ENCODE peak calls at places on chromosome 20, in six cellular contexts. L is keratinocyte, F is fibroblast of lung, B is colonic mucosa, D is tibial nerve, E is K562. S is an unnamed sample.

GRCh38 chr20:41058007-41058673 is 29.5 kb downstream of the TOP1 start:
- DNase-seq in L (no peak), F (peak; percentile 58), E (no peak), B (no peak), D (no peak), S (peak; percentile 79)

GRCh38 chr20:21808863-21809664 is 103.6 kb downstream of the PAX1 start:
- DNase-seq in D (peak; percentile 32), B (peak; percentile 41), F (no peak), E (peak; percentile 71), L (no peak), S (peak; percentile 60)

GRCh38 chr20:11271319-11271718 is 597.5 kb upstream of the JAG1 start:
- DNase-seq in F (no peak), D (no peak), E (no peak), L (no peak), B (no peak), S (no peak)

GRCh38 chr20:32441638-32442037 is 83.5 kb downstream of the ASXL1 start:
- DNase-seq in D (no peak), E (no peak), F (no peak), B (no peak), L (no peak), S (no peak)

GRCh38 chr20:62321521-62321948 is 18.7 kb downstream of the ADRM1 start:
- DNase-seq in B (peak; percentile 29), L (no peak), E (peak; percentile 92), D (no peak), F (peak; percentile 21), S (peak; percentile 68)

GRCh38 chr20:2879148-2879547 is 5.9 kb downstream of the PTPRA start:
- DNase-seq in D (no peak), E (no peak), F (peak; percentile 91), B (no peak), L (no peak), S (no peak)

GRCh38 chr20:39874049-39874893 is 814.8 kb downstream of the MAFB start:
- DNase-seq in E (peak; percentile 44), F (peak; percentile 90), L (peak; percentile 32), B (peak; percentile 79), D (peak; percentile 67), S (peak; percentile 87)

GRCh38 chr20:36574278-36575065 is 1.1 kb downstream of the TGIF2 start:
- DNase-seq in E (peak; percentile 77), L (no peak), D (peak; percentile 37), F (peak; percentile 23), B (peak; percentile 56), S (peak; percentile 60)

GRCh38 chr20:32474967-32475819 is 109.9 kb downstream of the NOL4L start:
- DNase-seq in L (peak; percentile 7), E (peak; percentile 98), F (peak; percentile 97), D (peak; percentile 85), B (peak; percentile 96), S (peak; percentile 73)

GRCh38 chr20:16284385-16285100 is 288.7 kb downstream of the KIF16B start:
- DNase-seq in F (no peak), E (no peak), L (no peak), D (no peak), B (no peak), S (no peak)

GRCh38 chr20:43459022-43459942 is 1.6 kb downstream of the SRSF6 start:
- DNase-seq in B (peak; percentile 38), D (no peak), L (no peak), E (peak; percentile 43), F (peak; percentile 35), S (no peak)

GRCh38 chr20:22717466-22717865 is 133.1 kb upstream of the FOXA2 start:
- DNase-seq in E (peak; percentile 9), L (no peak), F (peak; percentile 24), D (no peak), B (peak; percentile 73), S (no peak)

GRCh38 chr20:58634121-58634817 is 16.8 kb upstream of the STX16 start:
- DNase-seq in D (no peak), L (no peak), F (peak; percentile 89), E (no peak), B (no peak), S (no peak)

GRCh38 chr20:44069203-44069931 is 117.6 kb downstream of the JPH2 start:
- DNase-seq in D (no peak), B (no peak), E (no peak), L (no peak), F (peak; percentile 18), S (no peak)

GRCh38 chr20:54292186-54292585 is 84.3 kb downstream of the PFDN4 start:
- DNase-seq in E (no peak), L (no peak), F (peak; percentile 75), D (no peak), B (no peak), S (no peak)

GRCh38 chr20:60454491-60454890 is 496.3 kb downstream of the CDH26 start:
- DNase-seq in D (no peak), B (no peak), L (no peak), E (no peak), F (no peak), S (no peak)

GRCh38 chr20:36481380-36482043 is 59.8 kb upstream of the MYL9 start:
- DNase-seq in L (no peak), B (no peak), E (no peak), D (no peak), F (no peak), S (no peak)

GRCh38 chr20:25336561-25337422 is 53.8 kb downstream of the ABHD12 start:
- DNase-seq in B (no peak), L (peak; percentile 21), D (no peak), E (no peak), F (peak; percentile 56), S (no peak)

GRCh38 chr20:12838261-12838866 is 170.4 kb upstream of the SPTLC3 start:
- DNase-seq in E (no peak), D (no peak), F (no peak), L (no peak), B (no peak), S (no peak)

GRCh38 chr20:24782801-24783630 is 166.1 kb upstream of the CST7 start:
- DNase-seq in D (no peak), B (no peak), L (no peak), F (no peak), E (no peak), S (peak; percentile 41)

GRCh38 chr20:36919715-36920333 is 31.7 kb downstream of the SAMHD1 start:
- DNase-seq in B (peak; percentile 46), F (peak; percentile 77), D (no peak), E (peak; percentile 56), L (peak; percentile 17), S (peak; percentile 44)

GRCh38 chr20:62266340-62266739 is 28.0 kb downstream of the OSBPL2 start:
- DNase-seq in F (no peak), D (no peak), B (no peak), E (peak; percentile 50), L (no peak), S (no peak)

GRCh38 chr20:48298851-48299484 is 513.7 kb upstream of the SULF2 start:
- DNase-seq in D (no peak), F (peak; percentile 93), L (no peak), B (no peak), E (no peak), S (peak; percentile 83)

GRCh38 chr20:59458645-59459044 is 145.7 kb upstream of the PHACTR3 start:
- DNase-seq in L (no peak), F (no peak), E (no peak), B (no peak), D (no peak), S (no peak)

GRCh38 chr20:23407770-23408467 is 13.4 kb downstream of the NAPB start:
- DNase-seq in F (no peak), D (no peak), E (no peak), B (no peak), L (no peak), S (no peak)

GRCh38 chr20:54433653-54434052 is 41.7 kb upstream of the DOK5 start:
- DNase-seq in L (no peak), F (no peak), E (no peak), B (no peak), D (no peak), S (no peak)

GRCh38 chr20:1674990-1675389 is 17.4 kb upstream of the SIRPG start:
- DNase-seq in B (no peak), F (no peak), D (no peak), L (no peak), E (no peak), S (no peak)
- H3K4me3 ChIP-seq in B (no peak overlapping the region), F (no peak overlapping the region), D (no peak overlapping the region), L (no peak overlapping the region), E (no peak overlapping the region), S (no peak overlapping the region)

DNA sequence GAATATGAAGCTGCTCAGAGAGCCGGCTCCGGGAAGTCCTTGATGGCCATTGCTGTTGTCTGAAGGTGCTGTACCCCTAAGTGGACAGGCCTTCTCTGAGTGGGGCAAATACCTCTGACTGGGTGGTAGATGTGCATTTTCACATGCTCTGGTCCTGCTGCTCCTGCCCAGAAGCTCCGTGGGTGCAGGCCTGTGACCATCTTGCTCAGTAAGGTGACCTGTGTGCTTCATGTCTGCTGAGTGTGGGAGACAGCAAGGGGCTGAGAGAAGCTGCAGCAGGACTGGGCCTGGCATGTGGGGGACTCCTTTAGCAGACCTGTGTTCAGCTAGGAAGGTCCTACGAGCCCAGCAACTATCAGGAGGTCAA is 5.0 kb downstream of the SPATA2 start:
- DNase-seq in B (no peak), L (no peak), F (no peak), D (no peak), E (no peak), S (no peak)
- H3K4me1 ChIP-seq in B (peaks cover 16% of the 10 kb centered on the region), L (peaks cover 9% of the 10 kb centered on the region), F (peaks cover 2% of the 10 kb centered on the region), D (peaks cover 28% of the 10 kb centered on the region), E (peaks cover 9% of the 10 kb centered on the region), S (peaks cover 2% of the 10 kb centered on the region)

DNA sequence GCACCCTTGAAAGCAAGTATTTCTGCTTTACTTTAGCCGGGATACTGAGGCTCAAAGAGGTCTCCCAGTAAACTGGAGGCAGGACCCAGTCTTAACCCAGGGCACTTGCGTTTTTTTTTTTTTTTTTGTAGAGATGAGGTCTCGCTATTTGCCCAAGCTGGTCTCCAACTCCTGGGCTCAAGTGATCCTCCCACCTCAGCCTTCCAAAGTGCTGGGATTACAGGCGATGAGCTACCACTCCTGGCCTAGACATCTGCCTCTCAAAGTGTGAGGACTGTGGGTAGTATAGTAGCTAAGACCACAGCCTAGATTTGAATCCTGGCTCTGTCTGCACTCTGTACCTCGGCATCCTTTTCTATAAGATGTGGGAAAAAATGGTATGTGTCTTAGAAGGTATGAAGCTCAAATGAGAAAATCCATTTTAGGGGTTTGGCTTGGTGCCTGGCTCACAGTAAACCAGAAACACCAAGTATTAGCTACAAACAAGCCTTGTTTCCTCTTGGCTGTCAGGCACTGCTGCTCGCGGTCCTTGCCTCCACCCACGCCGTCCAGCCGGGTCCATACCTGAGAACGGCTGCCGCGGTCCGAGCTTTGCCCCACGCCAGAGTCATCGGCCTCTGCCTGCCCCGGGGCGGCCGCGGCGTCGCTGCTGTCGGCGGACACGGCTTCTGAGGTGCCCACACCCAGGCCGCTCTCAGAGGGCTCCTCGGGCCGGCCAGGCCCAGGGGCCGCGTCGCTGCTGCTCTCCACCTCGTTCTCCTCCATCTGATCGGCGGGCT is 1.2 kb downstream of the ZNF335 start:
- DNase-seq in L (no peak), F (no peak), B (no peak), E (no peak), D (no peak), S (no peak)
- H3K4me3 ChIP-seq in L (peak overlapping the region; percentile 89), F (peak overlapping the region; percentile 96), B (peak overlapping the region; percentile 96), E (peak overlapping the region; percentile 82), D (peak overlapping the region; percentile 86), S (peak overlapping the region; percentile 87)

GRCh38 chr20:42254673-42255072 is 636.5 kb upstream of the CHD6 start:
- DNase-seq in D (no peak), B (no peak), F (no peak), E (no peak), L (no peak), S (no peak)
- H3K4me1 ChIP-seq in D (no peaks in the 10 kb centered on the region), B (no peaks in the 10 kb centered on the region), F (no peaks in the 10 kb centered on the region), E (no peaks in the 10 kb centered on the region), L (no peaks in the 10 kb centered on the region), S (no peaks in the 10 kb centered on the region)

GRCh38 chr20:63712191-63712590 is 4.4 kb downstream of the ZGPAT start:
- DNase-seq in B (no peak), D (no peak), L (no peak), E (no peak), F (no peak), S (no peak)
- H3K4me3 ChIP-seq in B (no peak overlapping the region), D (no peak overlapping the region), L (no peak overlapping the region), E (no peak overlapping the region), F (no peak overlapping the region), S (no peak overlapping the region)

S was measured in BE2C.